ENCODE peak calls at places on chromosome 9, in four cellular contexts. L, C, R and V are unnamed samples.

GRCh38 chr9:8733096-8733954 is 933.7 kb upstream of the DMAC1 start:
- DNase-seq in L (peak), R (no peak), C (no peak), V (no peak)

GRCh38 chr9:132125944-132126720 is 35.7 kb upstream of the NTNG2 start:
- DNase-seq in R (no peak), L (no peak), C (no peak), V (no peak)

GRCh38 chr9:82127993-82128710 is 139.6 kb downstream of the SPATA31D1 start:
- DNase-seq in R (no peak), L (no peak), C (no peak), V (no peak)

GRCh38 chr9:133129001-133129799 is 8.2 kb upstream of the RALGDS start:
- DNase-seq in R (no peak), C (peak), L (no peak), V (no peak)

GRCh38 chr9:121369595-121370265 is at the start of gene STOM:
- DNase-seq in R (peak), L (peak), C (peak), V (no peak)

GRCh38 chr9:123678038-123678877 is 251.7 kb downstream of the DENND1A start:
- DNase-seq in L (no peak), C (no peak), R (no peak), V (no peak)

GRCh38 chr9:19104528-19105282 is 2.0 kb upstream of the HAUS6 start:
- DNase-seq in R (no peak), C (no peak), L (no peak), V (no peak)

GRCh38 chr9:136109351-136110081 is 9.2 kb downstream of the TMEM250 start:
- DNase-seq in R (peak), L (peak), C (peak), V (peak)

GRCh38 chr9:2502760-2503159 is 118.8 kb upstream of the VLDLR start:
- DNase-seq in C (no peak), R (no peak), L (no peak), V (no peak)

GRCh38 chr9:35756275-35756742 is 2.2 kb upstream of the MSMP start:
- DNase-seq in R (no peak), L (no peak), C (peak), V (no peak)

GRCh38 chr9:132171702-132172101 is 9.8 kb downstream of the NTNG2 start:
- DNase-seq in R (no peak), L (no peak), C (no peak), V (no peak)

GRCh38 chr9:137583957-137584356 is 5.2 kb upstream of the DPH7 start:
- DNase-seq in R (no peak), L (no peak), C (no peak), V (no peak)

GRCh38 chr9:130138791-130139190 is 33.4 kb upstream of the NCS1 start:
- DNase-seq in L (peak), C (no peak), R (peak), V (peak)

GRCh38 chr9:35771079-35771441 is 17.0 kb upstream of the MSMP start:
- DNase-seq in C (no peak), L (peak), R (no peak), V (no peak)

GRCh38 chr9:5715548-5716127 is 86.7 kb downstream of the RIC1 start:
- DNase-seq in L (no peak), R (no peak), C (no peak), V (no peak)

GRCh38 chr9:21854594-21854993 is 52.2 kb downstream of the MTAP start:
- DNase-seq in R (no peak), C (peak), L (no peak), V (no peak)

DNA sequence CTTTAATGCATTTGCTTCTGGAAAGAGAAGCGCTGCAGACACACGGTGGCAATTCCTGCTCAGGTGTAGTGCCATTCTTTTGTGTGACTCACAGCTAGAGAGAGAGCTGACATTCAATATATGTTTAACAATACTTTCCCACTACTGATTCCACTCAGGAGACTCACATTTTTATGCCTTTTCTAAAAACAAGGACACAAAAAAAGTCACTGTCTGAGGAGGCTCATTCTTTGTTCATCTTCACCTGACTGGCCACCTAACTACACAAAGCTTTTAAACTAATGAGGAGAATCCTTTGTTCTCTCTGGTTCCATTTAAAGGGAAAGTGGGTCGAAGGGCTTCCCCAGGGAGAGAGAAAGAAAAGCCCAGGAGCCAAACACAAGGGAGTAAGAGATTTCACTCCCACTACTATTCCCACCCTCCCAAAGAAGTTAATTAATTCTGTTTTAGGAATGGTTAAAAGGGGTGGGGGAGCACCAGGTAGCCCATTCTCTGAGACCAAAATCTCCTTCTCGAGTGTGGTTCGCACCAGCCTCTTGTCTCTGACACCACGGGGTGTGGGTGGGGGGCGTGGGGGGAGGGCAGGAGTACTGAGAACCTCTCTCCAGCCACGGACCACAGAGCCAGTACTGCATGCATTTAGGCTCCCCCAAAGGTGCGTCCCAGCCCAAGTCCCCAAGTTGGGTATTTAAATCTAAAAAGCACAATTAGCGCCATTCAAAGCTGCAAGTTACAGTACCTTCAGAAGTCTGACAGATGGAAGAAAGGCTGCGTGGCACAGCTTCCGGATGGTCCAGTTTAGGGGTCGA is 778 bp downstream of the TRPM3 start:
- DNase-seq in L (no peak), C (no peak), R (no peak), V (no peak)
- H3K4me3 ChIP-seq in L (no peak), C (no peak), R (no peak), V (no peak)

GRCh38 chr9:70113403-70114022 is 69.9 kb downstream of the MAMDC2 start:
- DNase-seq in R (peak), L (peak), C (peak), V (no peak)
- TF ChIP-seq CTCF in R (peak), L (peak), C (peak), V (peak)

DNA sequence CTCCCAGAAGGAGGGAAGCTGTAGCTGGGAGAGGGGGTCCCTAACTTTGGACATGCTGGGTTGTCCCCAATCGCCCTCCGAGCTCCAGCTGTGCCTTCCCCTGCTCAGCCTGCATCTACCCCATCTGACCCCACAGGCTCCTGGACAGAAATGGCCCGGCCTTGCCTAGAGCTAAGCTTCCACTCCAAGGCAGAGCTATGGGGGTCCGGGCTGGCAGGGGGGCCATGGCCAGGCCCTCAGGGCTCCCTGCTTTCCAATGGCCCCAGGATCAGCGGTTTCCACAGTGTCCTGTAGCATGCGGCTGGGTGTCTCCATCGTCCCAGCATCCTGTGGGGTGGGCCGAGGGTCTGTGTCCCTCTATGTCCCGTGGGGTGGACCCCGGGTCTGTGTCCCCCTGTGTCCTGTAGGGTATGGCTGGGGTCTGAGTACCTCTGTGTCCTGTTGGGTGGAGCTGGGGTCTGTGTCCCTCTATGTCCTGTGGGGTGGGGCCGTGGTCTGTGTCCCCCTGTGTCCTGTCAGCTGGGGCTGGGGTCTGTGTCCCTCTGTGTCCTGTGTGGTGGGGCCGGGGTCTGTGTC is 130.6 kb downstream of the RXRA start:
- DNase-seq in C (no peak), R (no peak), L (no peak), V (no peak)
- H3K4me3 ChIP-seq in C (peak), R (no peak), L (peak), V (no peak)

DNA sequence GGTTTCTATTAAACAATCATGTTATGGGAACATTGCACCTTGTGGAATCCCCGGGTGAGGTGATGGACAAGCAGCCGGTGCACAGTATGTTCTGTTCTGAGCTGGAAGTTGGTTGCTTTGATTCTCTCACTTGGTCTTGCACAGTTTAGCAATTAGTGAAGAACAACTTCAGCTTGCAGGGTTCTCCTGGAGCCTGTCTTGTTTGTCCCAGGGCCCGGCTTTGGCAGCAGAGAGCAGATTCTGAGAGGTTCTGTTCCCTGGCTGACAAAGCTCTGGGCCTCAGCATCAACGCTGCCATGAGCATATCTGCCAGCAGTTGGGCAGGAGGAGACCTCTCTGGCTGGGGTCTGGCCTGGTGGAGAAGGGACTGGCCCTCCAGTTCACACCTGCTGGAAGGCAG is 16.9 kb downstream of the GADD45G start:
- DNase-seq in C (no peak), R (no peak), L (no peak), V (no peak)
- TF ChIP-seq CTCF in C (no peak), R (no peak), L (no peak), V (no peak)

DNA sequence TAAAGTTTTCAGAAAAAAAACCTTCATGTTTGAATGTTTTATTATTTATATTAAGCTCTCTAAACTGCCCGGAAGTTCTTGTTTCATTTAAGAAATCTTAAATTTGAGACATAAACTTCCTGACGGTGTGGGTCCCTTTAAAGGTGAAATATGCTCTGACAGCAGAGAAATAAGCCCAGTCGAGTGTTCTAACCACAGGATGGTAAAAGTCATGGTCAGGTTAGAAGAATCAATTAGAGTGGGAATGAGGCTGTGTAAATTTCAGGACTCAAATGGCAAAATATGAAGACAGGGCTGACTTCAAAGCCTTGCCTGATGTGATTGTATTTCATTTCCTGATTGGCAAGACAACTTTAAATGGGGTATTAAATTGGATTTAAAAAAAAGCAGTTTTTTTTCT is 432.9 kb upstream of the BRINP1 start:
- DNase-seq in R (no peak), C (no peak), L (no peak), V (no peak)
- H3K4me3 ChIP-seq in R (no peak), C (no peak), L (no peak), V (no peak)